ENCODE peak calls at places on chromosomes 7 and 10, in eight cellular contexts. K is stimulated activated CD4-positive, alpha-beta T cell treated with anti-CD3 and anti-CD28 coated beads, Interleukin-1b, Interleukin-23, amount 100 ng/mL, for 4 hours; A is fibroblast of lung; J is activated CD4-positive, CD25-positive, alpha-beta regulatory T cell; U is hepatocyte; R is HT-29; I is tibial nerve; P is cardiac septum. O is an unnamed sample.

GRCh38 chr10:24440817-24441790 is 232.2 kb downstream of the KIAA1217 start:
- DNase-seq in P (no peak), A (peak), J (no peak), I (no peak), R (no peak), U (no peak), K (no peak), O (peak)

GRCh38 chr7:134483296-134483695 is 24.4 kb upstream of the AKR1B1 start:
- DNase-seq in J (no peak), A (no peak), I (no peak), K (no peak), P (no peak), U (no peak), R (no peak), O (no peak)

GRCh38 chr10:49168821-49169495 is 19.2 kb downstream of the TMEM273 start:
- DNase-seq in R (no peak), A (no peak), P (no peak), J (no peak), U (no peak), I (no peak), K (no peak), O (peak)

GRCh38 chr10:64385355-64385754 is 864.2 kb downstream of the REEP3 start:
- DNase-seq in A (no peak), U (no peak), K (no peak), J (no peak), P (no peak), R (no peak), I (no peak), O (no peak)

GRCh38 chr7:44154703-44155102 is 13.6 kb upstream of the MYL7 start:
- DNase-seq in U (no peak), J (no peak), A (no peak), R (no peak), P (no peak), K (no peak), I (no peak), O (peak)

GRCh38 chr10:119483001-119483400 is 59.5 kb downstream of the RGS10 start:
- DNase-seq in U (no peak), J (no peak), A (no peak), P (no peak), R (no peak), I (no peak), K (no peak), O (no peak)

GRCh38 chr7:105454058-105454739 is 65.5 kb upstream of the SRPK2 start:
- DNase-seq in I (no peak), P (no peak), J (no peak), A (peak), U (no peak), K (no peak), R (no peak), O (no peak)

GRCh38 chr7:36686499-36686898 is 37.8 kb downstream of the AOAH start:
- DNase-seq in P (no peak), R (no peak), A (no peak), U (peak), J (no peak), I (no peak), K (peak), O (peak)

GRCh38 chr7:132739271-132739955 is 163.1 kb upstream of the PLXNA4 start:
- DNase-seq in R (no peak), P (no peak), J (no peak), K (no peak), A (peak), U (peak), I (no peak), O (no peak)

GRCh38 chr10:18486444-18486843 is 164.9 kb downstream of the NSUN6 start:
- DNase-seq in J (no peak), P (no peak), I (no peak), A (no peak), K (no peak), U (peak), R (no peak), O (no peak)

O was measured in islet precursor cell.